ENCODE peak calls at places on chromosomes 13 and 19, in four cellular contexts. S, K, X and V are unnamed samples.

GRCh38 chr13:23899555-23899954 is 2.3 kb upstream of the C1QTNF9B start:
- DNase-seq in S (peak; percentile 21), K (peak; percentile 40), X (no peak), V (no peak)

GRCh38 chr19:371501-372160 is 27.0 kb upstream of the MIER2 start:
- DNase-seq in S (no peak), K (no peak), X (no peak), V (no peak)

GRCh38 chr19:47228937-47229673 is 1.9 kb downstream of the BBC3 start:
- DNase-seq in S (no peak), K (peak; percentile 77), X (no peak), V (peak; percentile 57)

GRCh38 chr19:38224014-38224862 is at the start of gene DPF1:
- DNase-seq in S (no peak), K (peak; percentile 71), X (peak; percentile 31), V (peak; percentile 41)

GRCh38 chr19:33147538-33147937 is 15.6 kb downstream of the WDR88 start:
- DNase-seq in S (no peak), K (no peak), X (no peak), V (no peak)

GRCh38 chr13:88908896-88909535 is 1237.8 kb downstream of the SLITRK5 start:
- DNase-seq in S (no peak), K (no peak), X (peak; percentile 96), V (no peak)

GRCh38 chr13:97182065-97182890 is 39.9 kb upstream of the MBNL2 start:
- DNase-seq in S (no peak), K (no peak), X (no peak), V (no peak)

GRCh38 chr13:105907319-105908019 is 628.0 kb downstream of the EFNB2 start:
- DNase-seq in S (no peak), K (no peak), X (no peak), V (no peak)

GRCh38 chr13:78593652-78594494 is 9.5 kb downstream of the POU4F1 start:
- DNase-seq in S (no peak), K (no peak), X (peak; percentile 86), V (no peak)

GRCh38 chr13:113853518-113854237 is 10.2 kb downstream of the GAS6 start:
- DNase-seq in S (no peak), K (no peak), X (no peak), V (no peak)

GRCh38 chr19:4284176-4284958 is 5.3 kb downstream of the SHD start:
- DNase-seq in S (no peak), K (peak; percentile 17), X (no peak), V (no peak)

GRCh38 chr19:18460313-18460712 is 22.4 kb upstream of the ISYNA1 start:
- DNase-seq in S (no peak), K (peak; percentile 43), X (no peak), V (no peak)

GRCh38 chr19:3556978-3557460 is 367 bp downstream of the MFSD12 start:
- DNase-seq in S (peak; percentile 69), K (peak; percentile 66), X (no peak), V (peak; percentile 56)

GRCh38 chr19:54354761-54355160 is 10.0 kb downstream of the LAIR1 start:
- DNase-seq in S (no peak), K (no peak), X (no peak), V (no peak)

GRCh38 chr19:17321655-17322489 is 12.5 kb downstream of the DDA1 start:
- DNase-seq in S (no peak), K (no peak), X (no peak), V (no peak)

GRCh38 chr13:35699805-35700204 is 223.3 kb upstream of the MAB21L1 start:
- DNase-seq in S (no peak), K (no peak), X (no peak), V (no peak)

GRCh38 chr19:54502518-54503048 is at the start of gene LAIR2:
- DNase-seq in S (no peak), K (no peak), X (no peak), V (no peak)

GRCh38 chr13:44093607-44094583 is 214.2 kb downstream of the LACC1 start:
- DNase-seq in S (no peak), K (no peak), X (no peak), V (no peak)

GRCh38 chr19:49475995-49476880 is 2.2 kb downstream of the FLT3LG start:
- DNase-seq in S (peak; percentile 49), K (peak; percentile 48), X (no peak), V (peak; percentile 64)

GRCh38 chr13:43908156-43909126 is 28.7 kb downstream of the LACC1 start:
- DNase-seq in S (no peak), K (peak; percentile 61), X (peak; percentile 29), V (no peak)

GRCh38 chr13:22090114-22090513 is 419.2 kb downstream of the FGF9 start:
- DNase-seq in S (no peak), K (no peak), X (no peak), V (no peak)

GRCh38 chr19:13834308-13834790 is 39.1 kb downstream of the ZSWIM4 start:
- DNase-seq in S (no peak), K (peak; percentile 69), X (no peak), V (no peak)

GRCh38 chr13:79935121-79935520 is 405.8 kb downstream of the SPRY2 start:
- DNase-seq in S (no peak), K (no peak), X (no peak), V (no peak)

GRCh38 chr19:29538651-29539050 is 12.9 kb downstream of the VSTM2B start:
- DNase-seq in S (no peak), K (no peak), X (no peak), V (no peak)

GRCh38 chr13:80249906-80250513 is 90.9 kb downstream of the SPRY2 start:
- DNase-seq in S (no peak), K (no peak), X (no peak), V (no peak)

GRCh38 chr13:112961457-112962369 is 7.3 kb upstream of the MCF2L start:
- DNase-seq in S (no peak), K (no peak), X (no peak), V (no peak)

GRCh38 chr19:534088-534487 is 2.5 kb downstream of the CDC34 start:
- DNase-seq in S (no peak), K (no peak), X (no peak), V (no peak)

GRCh38 chr19:3816566-3817218 is 30.5 kb upstream of the MATK start:
- DNase-seq in S (no peak), K (no peak), X (no peak), V (no peak)

GRCh38 chr13:113558461-113558860 is 26.1 kb upstream of the TFDP1 start:
- DNase-seq in S (no peak), K (no peak), X (no peak), V (no peak)

GRCh38 chr13:46111151-46111550 is 6.3 kb upstream of the CPB2 start:
- DNase-seq in S (no peak), K (no peak), X (no peak), V (no peak)

GRCh38 chr13:75788494-75788991 is 152.4 kb downstream of the LMO7 start:
- DNase-seq in S (no peak), K (peak; percentile 68), X (no peak), V (no peak)

GRCh38 chr13:90890435-90890834 is 457.1 kb upstream of the MIR17HG start:
- DNase-seq in S (no peak), K (no peak), X (no peak), V (no peak)

GRCh38 chr19:6378036-6378435 is 2.3 kb upstream of the PSPN start:
- DNase-seq in S (no peak), K (no peak), X (no peak), V (no peak)

GRCh38 chr19:45483033-45483432 is 13.8 kb downstream of the RTN2 start:
- DNase-seq in S (no peak), K (no peak), X (no peak), V (no peak)

GRCh38 chr13:75544681-75545333 is 4.8 kb upstream of the UCHL3 start:
- DNase-seq in S (no peak), K (no peak), X (no peak), V (no peak)

GRCh38 chr19:32349724-32350475 is 4.5 kb downstream of the ZNF507 start:
- DNase-seq in S (no peak), K (no peak), X (no peak), V (no peak)